ENCODE peak calls at places on chromosomes 2 and 18, in four cellular contexts. E, H, T and F are unnamed samples.

GRCh38 chr2:23547725-23548124 is 162.7 kb downstream of the KLHL29 start:
- DNase-seq in E (no peak), H (no peak), T (no peak), F (no peak)

GRCh38 chr2:215654177-215654850 is 218.4 kb upstream of the FN1 start:
- DNase-seq in E (no peak), H (no peak), T (peak; percentile 77), F (no peak)

GRCh38 chr2:72719416-72719815 is 106.4 kb downstream of the EXOC6B start:
- DNase-seq in E (no peak), H (no peak), T (peak; percentile 23), F (no peak)

GRCh38 chr2:98912221-98912851 is 23.7 kb downstream of the CRACDL start:
- DNase-seq in E (peak; percentile 60), H (peak; percentile 48), T (peak; percentile 86), F (no peak)

GRCh38 chr2:1813371-1813770 is 69.1 kb upstream of the PXDN start:
- DNase-seq in E (no peak), H (no peak), T (no peak), F (no peak)

GRCh38 chr2:36452279-36452678 is 96.7 kb downstream of the CRIM1 start:
- DNase-seq in E (no peak), H (no peak), T (no peak), F (no peak)

GRCh38 chr2:218807626-218808025 is 24.0 kb downstream of the PRKAG3 start:
- DNase-seq in E (peak; percentile 51), H (no peak), T (no peak), F (no peak)

GRCh38 chr2:222969491-222969890 is 82.5 kb upstream of the KCNE4 start:
- DNase-seq in E (no peak), H (no peak), T (peak; percentile 86), F (no peak)

GRCh38 chr2:10362096-10362897 is 59.6 kb downstream of the HPCAL1 start:
- DNase-seq in E (no peak), H (no peak), T (no peak), F (no peak)

GRCh38 chr2:145036421-145036901 is 516.5 kb upstream of the ZEB2 start:
- DNase-seq in E (no peak), H (no peak), T (peak; percentile 57), F (no peak)

GRCh38 chr2:177602611-177603164 is 210.1 kb downstream of the AGPS start:
- DNase-seq in E (no peak), H (no peak), T (no peak), F (no peak)

GRCh38 chr2:121860033-121860810 is 104.8 kb downstream of the TSN start:
- DNase-seq in E (no peak), H (no peak), T (no peak), F (no peak)

GRCh38 chr2:64779117-64779690 is 125.5 kb upstream of the SERTAD2 start:
- DNase-seq in E (no peak), H (no peak), T (peak; percentile 73), F (no peak)

GRCh38 chr2:36441816-36442215 is 86.2 kb downstream of the CRIM1 start:
- DNase-seq in E (no peak), H (no peak), T (peak; percentile 82), F (no peak)

GRCh38 chr2:160454070-160454797 is 39.4 kb downstream of the RBMS1 start:
- DNase-seq in E (no peak), H (no peak), T (no peak), F (no peak)

GRCh38 chr2:73850009-73850408 is 21.2 kb downstream of the STAMBP start:
- DNase-seq in E (no peak), H (no peak), T (no peak), F (no peak)

GRCh38 chr2:10548626-10549025 is 100.5 kb upstream of the ODC1 start:
- DNase-seq in E (no peak), H (no peak), T (peak; percentile 54), F (no peak)

GRCh38 chr2:20447437-20448245 is 767 bp downstream of the RHOB start:
- DNase-seq in E (peak; percentile 53), H (peak; percentile 49), T (peak; percentile 69), F (peak; percentile 32)

GRCh38 chr2:152894051-152894450 is 175.6 kb downstream of the ARL6IP6 start:
- DNase-seq in E (no peak), H (no peak), T (no peak), F (no peak)

GRCh38 chr2:11011359-11011758 is 99.6 kb downstream of the KCNF1 start:
- DNase-seq in E (no peak), H (no peak), T (no peak), F (no peak)

GRCh38 chr2:98522854-98523253 is 78.2 kb downstream of the INPP4A start:
- DNase-seq in E (no peak), H (no peak), T (peak; percentile 31), F (no peak)

GRCh38 chr2:232603283-232603682 is 30.1 kb upstream of the EFHD1 start:
- DNase-seq in E (no peak), H (no peak), T (no peak), F (no peak)

GRCh38 chr18:44134447-44134846 is 546.2 kb upstream of the SETBP1 start:
- DNase-seq in E (no peak), H (no peak), T (no peak), F (no peak)

GRCh38 chr2:43458002-43458628 is 137.7 kb downstream of the THADA start:
- DNase-seq in E (no peak), H (no peak), T (peak; percentile 56), F (no peak)

GRCh38 chr18:79796531-79797390 is 977 bp upstream of the KCNG2 start:
- DNase-seq in E (no peak), H (no peak), T (peak; percentile 73), F (no peak)

DNA sequence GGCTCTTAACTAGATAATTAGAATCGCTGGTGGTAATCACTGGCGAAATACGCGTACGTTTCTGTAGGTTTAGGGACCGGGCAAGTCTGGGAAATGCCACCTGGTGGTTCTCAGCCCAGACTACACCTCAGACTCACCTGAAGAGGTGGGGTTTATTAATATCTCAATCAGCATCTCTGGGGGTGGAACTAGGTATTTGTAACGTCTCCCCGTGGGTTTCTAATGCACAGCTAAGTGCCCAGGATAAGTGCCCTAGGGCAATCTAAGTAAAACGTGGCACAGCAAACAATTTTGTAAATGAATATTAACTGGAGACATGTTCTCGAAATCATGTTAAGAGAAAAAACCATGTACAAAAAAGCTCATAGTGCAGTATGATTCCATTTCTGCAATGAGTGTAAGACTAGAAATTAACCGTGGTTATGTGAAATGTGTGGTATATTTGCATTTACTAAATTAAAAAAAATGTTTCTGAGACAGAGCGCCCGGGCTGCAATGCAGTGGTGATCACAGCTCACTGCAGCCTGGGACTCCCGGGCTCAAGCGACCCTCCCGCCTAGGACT is 760 bp upstream of the CNOT11 start:
- DNase-seq in E (peak; percentile 62), H (peak; percentile 38), T (peak; percentile 2), F (no peak)
- TF ChIP-seq CTCF in E (peak; percentile 28), H (no peak), T (no peak), F (no peak)

GRCh38 chr18:9053814-9054213 is 48.7 kb upstream of the NDUFV2 start:
- DNase-seq in E (no peak), H (no peak), T (no peak), F (no peak)

GRCh38 chr18:9057646-9058045 is 44.9 kb upstream of the NDUFV2 start:
- DNase-seq in E (no peak), H (no peak), T (no peak), F (no peak)

GRCh38 chr18:9058426-9058825 is 44.1 kb upstream of the NDUFV2 start:
- DNase-seq in E (no peak), H (no peak), T (peak; percentile 75), F (no peak)

GRCh38 chr18:9055626-9056025 is 46.9 kb upstream of the NDUFV2 start:
- DNase-seq in E (no peak), H (no peak), T (no peak), F (no peak)

GRCh38 chr18:9055185-9055584 is 47.3 kb upstream of the NDUFV2 start:
- DNase-seq in E (no peak), H (no peak), T (peak; percentile 79), F (no peak)
- TF ChIP-seq CTCF in E (peak; percentile 19), H (no peak), T (peak; percentile 30), F (no peak)

GRCh38 chr2:235165631-235166030 is 213.8 kb downstream of the SH3BP4 start:
- DNase-seq in E (no peak), H (no peak), T (no peak), F (no peak)

GRCh38 chr2:235170016-235170415 is 218.2 kb downstream of the SH3BP4 start:
- DNase-seq in E (no peak), H (no peak), T (peak; percentile 65), F (no peak)

GRCh38 chr2:235168174-235168979 is 216.6 kb downstream of the SH3BP4 start:
- DNase-seq in E (peak; percentile 43), H (peak; percentile 33), T (no peak), F (no peak)

GRCh38 chr2:235171511-235172130 is 219.8 kb downstream of the SH3BP4 start:
- DNase-seq in E (no peak), H (no peak), T (peak; percentile 83), F (no peak)

DNA sequence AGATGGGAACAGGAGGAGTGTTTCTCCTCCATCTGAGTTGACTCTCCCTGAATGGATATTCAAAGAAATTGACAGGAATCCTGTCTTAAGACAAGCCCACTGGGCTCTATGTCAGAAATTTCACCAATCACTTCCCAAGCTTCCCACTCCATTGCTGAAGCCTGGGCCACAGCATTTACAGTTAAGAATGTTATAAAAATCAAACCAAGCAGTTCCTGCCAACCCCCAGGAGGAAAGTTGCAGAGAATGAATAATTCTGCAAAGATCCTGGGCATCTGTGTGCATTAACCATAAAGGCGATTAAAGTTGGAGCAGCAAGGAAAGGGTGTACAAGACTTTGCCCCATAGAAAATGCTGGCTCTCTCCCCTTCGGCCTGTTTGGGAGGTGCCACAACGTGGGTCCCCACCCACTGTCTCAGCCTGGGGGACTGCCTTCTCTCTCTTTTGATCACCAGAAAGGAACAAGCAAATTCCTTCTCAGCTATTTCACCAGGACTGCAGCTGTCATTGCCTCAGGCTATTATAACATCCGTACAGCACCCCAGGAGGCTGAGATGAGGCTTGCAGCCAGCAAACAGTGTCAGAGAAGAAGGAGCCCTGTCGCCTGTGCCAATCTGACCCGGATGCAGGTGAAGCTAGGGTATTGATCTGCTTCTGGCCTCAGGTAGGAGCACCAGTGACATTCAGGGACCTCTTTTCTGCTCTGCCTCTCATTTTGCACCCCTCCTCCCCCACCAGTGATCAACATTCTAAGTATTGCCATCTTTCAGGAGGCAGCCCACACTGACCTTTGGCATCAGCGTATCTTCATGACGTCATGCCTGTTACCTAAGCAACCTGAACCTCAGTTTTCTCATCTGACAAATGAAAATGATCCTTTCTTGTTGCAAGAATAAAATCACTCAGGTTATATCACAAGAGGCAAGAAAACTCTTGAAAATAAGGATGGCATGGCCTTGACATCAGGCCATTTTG is 219.0 kb downstream of the SH3BP4 start:
- DNase-seq in E (no peak), H (no peak), T (peak; percentile 70), F (no peak)
- TF ChIP-seq CTCF in E (no peak), H (no peak), T (peak; percentile 43), F (no peak)

DNA sequence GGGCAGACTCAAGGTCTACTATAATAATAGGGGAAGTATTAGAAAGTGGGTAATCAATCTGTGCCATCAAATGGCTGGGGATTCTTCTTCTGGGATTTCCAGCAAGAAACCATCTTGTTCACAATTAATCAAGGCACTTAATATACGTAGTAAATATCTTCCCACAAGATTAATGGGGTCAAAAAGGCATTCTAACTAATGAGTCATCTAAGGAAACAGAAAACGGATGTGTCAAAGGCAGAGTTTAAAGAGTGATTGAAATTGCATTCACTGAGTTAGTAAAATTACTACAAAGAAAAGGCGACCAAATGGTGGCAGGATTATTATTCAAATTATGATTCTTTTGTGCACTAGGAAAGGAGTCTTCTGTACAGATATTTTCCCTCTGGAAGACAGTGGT is 179.7 kb upstream of the REG3G start:
- DNase-seq in E (no peak), H (no peak), T (no peak), F (no peak)
- TF ChIP-seq CTCF in E (no peak), H (no peak), T (no peak), F (no peak)